ENCODE peak calls at places on chromosomes 11 and 22, in four cellular contexts. C, U, K and X are unnamed samples.
A peak's percentile ranks its signal among the peaks of the same experiment; 100 is the strongest.

GRCh38 chr11:118193910-118194566 is 17.6 kb upstream of the SCN2B start:
- DNase-seq in C (no peak), U (no peak), K (no peak), X (no peak)

GRCh38 chr11:113014262-113014661 is 53.0 kb downstream of the NCAM1 start:
- DNase-seq in C (no peak), U (no peak), K (no peak), X (no peak)

GRCh38 chr11:83706581-83706980 is 420.4 kb upstream of the CCDC90B start:
- DNase-seq in C (no peak), U (no peak), K (no peak), X (no peak)

GRCh38 chr22:36808611-36809344 is 8.1 kb downstream of the PVALB start:
- DNase-seq in C (no peak), U (no peak), K (no peak), X (no peak)

GRCh38 chr11:93329936-93330445 is 551 bp upstream of the DEUP1 start:
- DNase-seq in C (no peak), U (peak; percentile 55), K (no peak), X (no peak)

GRCh38 chr22:19687561-19688300 is 26.6 kb upstream of the SEPTIN5 start:
- DNase-seq in C (no peak), U (no peak), K (no peak), X (no peak)

GRCh38 chr22:39960791-39961746 is 872 bp downstream of the TMA7B start:
- DNase-seq in C (no peak), U (no peak), K (peak; percentile 96), X (no peak)

GRCh38 chr22:28801845-28802594 is 1.7 kb upstream of the XBP1 start:
- DNase-seq in C (peak; percentile 87), U (no peak), K (no peak), X (no peak)

GRCh38 chr11:109109150-109109549 is 312.8 kb upstream of the C11orf87 start:
- DNase-seq in C (peak; percentile 74), U (no peak), K (no peak), X (no peak)

GRCh38 chr11:20729597-20730095 is 60.3 kb downstream of the NELL1 start:
- DNase-seq in C (no peak), U (no peak), K (no peak), X (no peak)

GRCh38 chr22:33844273-33844672 is 76.0 kb downstream of the LARGE1 start:
- DNase-seq in C (peak; percentile 9), U (no peak), K (no peak), X (no peak)

DNA sequence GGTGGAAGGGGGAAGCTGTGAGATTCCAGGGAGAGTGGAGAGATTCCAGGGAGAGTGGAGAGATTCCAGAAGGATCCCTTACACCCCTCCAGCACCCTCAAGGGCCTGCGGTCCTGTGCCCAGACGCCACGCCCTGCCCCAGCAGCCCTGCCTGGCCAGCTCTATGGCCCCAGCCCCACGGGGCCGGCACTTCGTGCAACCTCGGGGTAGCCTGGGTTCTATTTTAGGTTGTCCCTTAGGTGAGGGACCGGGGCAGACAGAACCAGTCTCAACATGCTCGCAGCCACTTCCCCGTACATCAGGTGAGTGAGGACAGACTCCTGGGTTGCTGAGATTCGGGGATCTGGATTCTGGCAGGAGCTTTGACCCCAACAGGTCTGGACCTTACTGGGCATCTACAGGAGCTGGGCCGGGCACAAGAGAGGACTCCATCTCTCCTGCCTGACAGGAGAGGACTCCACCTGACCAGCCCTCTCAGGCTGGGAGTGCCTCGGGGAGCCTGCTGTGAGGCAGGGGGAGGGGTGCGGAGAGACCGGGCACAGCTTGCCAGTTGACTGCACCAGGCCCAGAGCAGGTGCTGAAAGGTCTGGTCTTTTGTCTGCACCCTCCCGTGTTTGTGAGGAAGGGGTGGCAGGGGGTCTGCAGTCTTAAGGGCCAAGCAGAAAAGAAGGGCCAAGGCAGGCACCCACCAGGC is 8.5 kb upstream of the ADORA2A start:
- DNase-seq in C (no peak), U (no peak), K (no peak), X (no peak)
- H3K9ac ChIP-seq in C (no peak overlapping the region), U (no peak overlapping the region), K (no peak overlapping the region), X (peak overlapping the region; percentile 1)

GRCh38 chr11:126686938-126687337 is 313.6 kb downstream of the KIRREL3 start:
- DNase-seq in C (no peak), U (no peak), K (no peak), X (no peak)

GRCh38 chr11:126687477-126687876 is 313.1 kb downstream of the KIRREL3 start:
- DNase-seq in C (no peak), U (no peak), K (no peak), X (no peak)

GRCh38 chr11:126682590-126682989 is 318.0 kb downstream of the KIRREL3 start:
- DNase-seq in C (no peak), U (no peak), K (no peak), X (no peak)

GRCh38 chr11:126680109-126680508 is 320.5 kb downstream of the KIRREL3 start:
- DNase-seq in C (no peak), U (no peak), K (no peak), X (no peak)

DNA sequence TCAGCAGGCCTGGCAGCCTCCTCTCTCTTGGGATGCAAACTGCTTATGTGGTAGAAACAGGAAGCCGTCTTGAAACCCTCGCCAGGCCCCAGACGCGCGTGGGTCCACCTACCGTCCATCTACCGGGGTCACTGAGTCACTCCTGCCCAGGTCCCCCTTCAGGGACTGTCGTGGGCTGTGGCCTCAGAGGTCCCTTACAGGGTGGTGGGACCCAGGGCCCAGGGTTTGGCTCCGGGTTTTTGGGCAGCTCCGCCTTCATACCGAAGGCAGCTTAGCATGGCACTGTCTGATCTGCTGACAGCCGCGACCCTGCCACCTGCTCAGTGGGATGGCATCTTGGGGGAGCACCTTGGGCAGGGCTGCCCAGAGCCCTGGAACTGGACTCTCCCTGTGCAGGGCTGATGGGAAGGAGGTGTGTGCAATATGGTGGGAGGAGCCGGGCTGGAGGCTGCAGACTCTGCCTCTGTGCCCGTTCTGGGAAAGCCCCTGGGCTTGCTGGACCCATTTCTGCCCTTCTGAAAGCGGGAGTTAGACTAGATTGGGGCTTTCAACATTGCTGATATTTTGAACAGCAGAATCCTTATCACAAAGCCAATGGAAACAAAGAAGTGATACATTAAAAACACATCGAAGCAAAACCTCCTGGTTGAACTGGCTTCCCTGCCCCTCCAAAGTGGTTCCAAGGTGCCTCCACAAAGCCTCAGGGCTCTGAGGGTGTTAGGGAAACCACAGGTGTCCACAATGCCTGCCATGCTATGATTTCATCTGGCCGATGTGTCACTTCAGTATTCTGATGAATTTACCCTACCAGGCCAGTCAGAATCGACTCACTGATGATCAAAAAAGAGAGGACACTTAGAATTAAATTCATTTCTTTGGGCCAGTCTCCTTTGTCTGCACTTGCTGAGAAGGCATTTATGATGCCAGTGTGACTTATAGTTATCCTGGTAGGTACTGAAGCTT is 316.5 kb downstream of the KIRREL3 start:
- DNase-seq in C (no peak), U (no peak), K (no peak), X (no peak)
- TF ChIP-seq YY1 in C (no peak), U (no peak), K (no peak), X (no peak)

GRCh38 chr11:119222308-119222707 is 16.2 kb downstream of the CBL start:
- DNase-seq in C (no peak), U (no peak), K (no peak), X (no peak)
- TF ChIP-seq SUZ12 in C (no peak), U (no peak), K (no peak), X (no peak)

DNA sequence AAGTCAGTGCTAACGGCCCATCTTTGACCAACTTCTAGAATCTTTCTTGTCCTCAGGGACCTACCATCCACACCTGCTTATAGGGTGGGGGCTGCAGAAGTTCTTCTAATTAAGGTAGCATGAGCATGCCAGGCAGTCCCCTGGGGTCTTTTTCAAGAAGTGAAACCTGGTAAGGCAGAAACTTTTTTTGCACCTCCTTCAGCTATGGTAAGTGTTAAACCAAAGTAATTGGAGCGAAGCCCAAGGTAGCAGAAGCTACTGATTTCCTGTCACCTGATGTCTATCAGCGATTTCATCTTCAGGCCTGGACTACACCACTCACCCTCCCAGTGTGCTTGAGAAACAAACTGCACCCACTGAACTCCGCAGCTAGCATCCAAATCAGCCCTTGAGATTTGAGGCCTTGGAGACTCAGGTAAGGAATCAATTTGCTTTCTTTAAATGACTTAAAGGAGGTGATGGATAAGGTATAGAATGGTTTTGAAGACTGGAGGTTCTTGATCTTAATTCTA is at the start of gene MS4A1:
- DNase-seq in C (no peak), U (no peak), K (peak; percentile 98), X (no peak)
- H3K9ac ChIP-seq in C (no peak within 1 kb of the TSS), U (no peak within 1 kb of the TSS), K (peak within 1 kb of the TSS; percentile 85), X (no peak within 1 kb of the TSS)